ENCODE peak calls at places on chromosomes 7 and 10, in six cellular contexts. K is substantia nigra, C is GM06990, L is GM03348, H is neuronal stem cell, A is mesothelial cell of epicardium. N is an unnamed sample.

GRCh38 chr10:52335665-52336064 is 21.6 kb downstream of the DKK1 start:
- DNase-seq in K (no peak), C (no peak), L (no peak), H (no peak), A (no peak), N (no peak)

GRCh38 chr10:72435570-72435969 is 80.9 kb upstream of the DNAJB12 start:
- DNase-seq in K (no peak), C (no peak), L (no peak), H (no peak), A (no peak), N (no peak)

GRCh38 chr7:85554294-85554877 is 367.5 kb upstream of the SEMA3D start:
- DNase-seq in K (peak; percentile 18), C (peak; percentile 1), L (peak; percentile 33), H (peak; percentile 50), A (no peak), N (no peak)

GRCh38 chr7:117975436-117975835 is 102.2 kb upstream of the CTTNBP2 start:
- DNase-seq in K (no peak), C (no peak), L (no peak), H (no peak), A (no peak), N (no peak)

GRCh38 chr7:81499262-81500116 is 270.4 kb downstream of the HGF start:
- DNase-seq in K (peak; percentile 9), C (peak; percentile 15), L (peak; percentile 62), H (peak; percentile 64), A (no peak), N (no peak)

GRCh38 chr10:75019360-75019759 is 92.1 kb upstream of the SAMD8 start:
- DNase-seq in K (no peak), C (no peak), L (peak; percentile 33), H (no peak), A (no peak), N (no peak)

GRCh38 chr7:22356010-22356854 is 722 bp downstream of the RAPGEF5 start:
- DNase-seq in K (peak; percentile 55), C (peak; percentile 61), L (no peak), H (no peak), A (no peak), N (no peak)

GRCh38 chr7:150668472-150668911 is 17.0 kb upstream of the GIMAP2 start:
- DNase-seq in K (no peak), C (peak; percentile 84), L (no peak), H (no peak), A (no peak), N (no peak)

GRCh38 chr7:14095233-14095950 is 105.9 kb upstream of the ETV1 start:
- DNase-seq in K (no peak), C (no peak), L (no peak), H (no peak), A (no peak), N (no peak)

GRCh38 chr7:158161194-158161593 is 426.4 kb downstream of the PTPRN2 start:
- DNase-seq in K (no peak), C (no peak), L (no peak), H (no peak), A (no peak), N (no peak)

GRCh38 chr7:135168489-135169140 is 1.9 kb downstream of the CYREN start:
- DNase-seq in K (no peak), C (no peak), L (no peak), H (no peak), A (no peak), N (no peak)

GRCh38 chr7:7805511-7806153 is 87.2 kb upstream of the RPA3 start:
- DNase-seq in K (no peak), C (no peak), L (no peak), H (no peak), A (no peak), N (no peak)

GRCh38 chr10:16304311-16304710 is 132.5 kb upstream of the PTER start:
- DNase-seq in K (no peak), C (no peak), L (no peak), H (no peak), A (no peak), N (no peak)

GRCh38 chr7:54201501-54201900 is 340.7 kb upstream of the VSTM2A start:
- DNase-seq in K (no peak), C (no peak), L (no peak), H (no peak), A (no peak), N (no peak)

GRCh38 chr7:148856891-148857290 is 27.2 kb downstream of the EZH2 start:
- DNase-seq in K (no peak), C (no peak), L (no peak), H (no peak), A (no peak), N (no peak)

GRCh38 chr7:34747842-34748241 is 89.8 kb downstream of the NPSR1 start:
- DNase-seq in K (peak; percentile 59), C (no peak), L (no peak), H (no peak), A (no peak), N (no peak)

GRCh38 chr7:2237109-2237602 is 4.4 kb upstream of the MAD1L1 start:
- DNase-seq in K (no peak), C (peak; percentile 84), L (no peak), H (no peak), A (no peak), N (no peak)

GRCh38 chr10:132463333-132464255 is 66.6 kb downstream of the PWWP2B start:
- DNase-seq in K (no peak), C (no peak), L (peak; percentile 40), H (no peak), A (peak; percentile 15), N (no peak)

GRCh38 chr7:117875566-117875965 is 2.3 kb upstream of the CTTNBP2 start:
- DNase-seq in K (no peak), C (no peak), L (no peak), H (peak; percentile 32), A (no peak), N (no peak)

GRCh38 chr10:80075781-80076180 is 2.7 kb upstream of the TMEM254 start:
- DNase-seq in K (no peak), C (no peak), L (peak; percentile 41), H (no peak), A (no peak), N (no peak)

GRCh38 chr7:87458148-87458547 is 17.3 kb downstream of the ABCB4 start:
- DNase-seq in K (no peak), C (no peak), L (no peak), H (no peak), A (no peak), N (no peak)

GRCh38 chr10:26840938-26841732 is 19.6 kb downstream of the ABI1 start:
- DNase-seq in K (no peak), C (no peak), L (no peak), H (no peak), A (no peak), N (no peak)

GRCh38 chr7:55018361-55019328 is at the start of gene EGFR:
- DNase-seq in K (no peak), C (no peak), L (peak; percentile 95), H (peak; percentile 61), A (peak; percentile 42), N (no peak)

GRCh38 chr7:8035647-8036518 is 67.3 kb downstream of the GLCCI1 start:
- DNase-seq in K (no peak), C (no peak), L (peak; percentile 25), H (no peak), A (no peak), N (no peak)

GRCh38 chr10:113562693-113563092 is 9.8 kb downstream of the HABP2 start:
- DNase-seq in K (no peak), C (no peak), L (no peak), H (no peak), A (no peak), N (no peak)

GRCh38 chr10:89516149-89516832 is 19.1 kb downstream of the SLC16A12 start:
- DNase-seq in K (peak; percentile 4), C (no peak), L (peak; percentile 66), H (no peak), A (peak; percentile 64), N (no peak)

GRCh38 chr7:20785211-20786048 is 1.3 kb downstream of the SP8 start:
- DNase-seq in K (no peak), C (no peak), L (peak; percentile 50), H (no peak), A (no peak), N (no peak)

GRCh38 chr10:7192831-7193348 is 217.9 kb downstream of the SFMBT2 start:
- DNase-seq in K (no peak), C (no peak), L (no peak), H (no peak), A (no peak), N (no peak)

GRCh38 chr10:818526-819220 is 112.8 kb downstream of the LARP4B start:
- DNase-seq in K (peak; percentile 28), C (no peak), L (no peak), H (no peak), A (no peak), N (no peak)

GRCh38 chr10:95651346-95652115 is 5.0 kb downstream of the ALDH18A1 start:
- DNase-seq in K (no peak), C (no peak), L (no peak), H (no peak), A (no peak), N (no peak)

GRCh38 chr10:55410415-55410885 is 609.4 kb upstream of the PCDH15 start:
- DNase-seq in K (peak; percentile 45), C (no peak), L (peak; percentile 6), H (peak; percentile 80), A (no peak), N (no peak)

GRCh38 chr10:76354921-76355320 is 923.5 kb downstream of the LRMDA start:
- DNase-seq in K (no peak), C (no peak), L (no peak), H (no peak), A (no peak), N (no peak)

GRCh38 chr10:30398193-30398592 is 35.8 kb upstream of the MAP3K8 start:
- DNase-seq in K (no peak), C (no peak), L (no peak), H (no peak), A (no peak), N (no peak)

N was measured in omental fat pad.